ENCODE peak calls at places on chromosomes 6 and 20, in five cellular contexts. C, N, Y, J and R are unnamed samples.

GRCh38 chr6:112413805-112414204 is 66.7 kb downstream of the RFPL4B start:
- DNase-seq in C (no peak), N (no peak), Y (no peak), J (no peak), R (no peak)

GRCh38 chr6:135995160-135995898 is 143.8 kb downstream of the PDE7B start:
- DNase-seq in C (no peak), N (peak), Y (no peak), J (peak), R (no peak)

GRCh38 chr20:50248104-50248631 is 57.5 kb downstream of the CEBPB start:
- DNase-seq in C (no peak), N (peak), Y (no peak), J (peak), R (no peak)

GRCh38 chr6:80003841-80004198 is 629 bp upstream of the TTK start:
- DNase-seq in C (no peak), N (no peak), Y (no peak), J (no peak), R (peak)

GRCh38 chr6:28589234-28589951 is 63.7 kb downstream of the GPX5 start:
- DNase-seq in C (peak), N (peak), Y (peak), J (peak), R (peak)

GRCh38 chr20:2005831-2006426 is 12.1 kb upstream of the PDYN start:
- DNase-seq in C (peak), N (peak), Y (peak), J (peak), R (peak)

GRCh38 chr6:170186909-170187668 is 103.8 kb downstream of the DLL1 start:
- DNase-seq in C (no peak), N (no peak), Y (no peak), J (no peak), R (no peak)

GRCh38 chr6:10659697-10660348 is 34.6 kb downstream of the C6orf52 start:
- DNase-seq in C (no peak), N (no peak), Y (no peak), J (peak), R (no peak)

GRCh38 chr20:3172933-3173581 is at the start of gene LZTS3:
- DNase-seq in C (peak), N (peak), Y (peak), J (peak), R (peak)

GRCh38 chr6:56520218-56520617 is 122.5 kb downstream of the DST start:
- DNase-seq in C (no peak), N (no peak), Y (no peak), J (no peak), R (no peak)

GRCh38 chr6:163310096-163310972 is 104.2 kb upstream of the QKI start:
- DNase-seq in C (no peak), N (no peak), Y (no peak), J (no peak), R (no peak)

GRCh38 chr20:35013421-35014411 is 58.0 kb downstream of the MYH7B start:
- DNase-seq in C (no peak), N (no peak), Y (no peak), J (no peak), R (no peak)

GRCh38 chr20:44028868-44029847 is 114.5 kb downstream of the TOX2 start:
- DNase-seq in C (no peak), N (no peak), Y (no peak), J (no peak), R (peak)

GRCh38 chr20:50575869-50576720 is 65.9 kb downstream of the PTPN1 start:
- DNase-seq in C (peak), N (peak), Y (peak), J (peak), R (peak)

GRCh38 chr6:163406320-163406719 is 8.2 kb upstream of the QKI start:
- DNase-seq in C (no peak), N (no peak), Y (no peak), J (no peak), R (no peak)

GRCh38 chr6:163443985-163444553 is 29.6 kb downstream of the QKI start:
- DNase-seq in C (no peak), N (no peak), Y (no peak), J (no peak), R (no peak)

GRCh38 chr20:8515810-8516435 is 383.9 kb downstream of the PLCB1 start:
- DNase-seq in C (no peak), N (no peak), Y (no peak), J (no peak), R (no peak)

GRCh38 chr20:11845311-11845710 is 72.4 kb upstream of the BTBD3 start:
- DNase-seq in C (no peak), N (no peak), Y (no peak), J (no peak), R (no peak)

GRCh38 chr6:24719125-24719931 is at the start of gene C6orf62:
- DNase-seq in C (peak), N (no peak), Y (peak), J (peak), R (no peak)

GRCh38 chr6:2378891-2379652 is 133.7 kb upstream of the GMDS start:
- DNase-seq in C (no peak), N (peak), Y (no peak), J (peak), R (no peak)

GRCh38 chr6:163324326-163324927 is 90.1 kb upstream of the QKI start:
- DNase-seq in C (no peak), N (no peak), Y (no peak), J (no peak), R (no peak)

GRCh38 chr20:53276143-53276542 is 304.0 kb downstream of the TSHZ2 start:
- DNase-seq in C (no peak), N (no peak), Y (no peak), J (no peak), R (no peak)

GRCh38 chr20:34017610-34018009 is 23.9 kb downstream of the RALY start:
- DNase-seq in C (no peak), N (peak), Y (no peak), J (peak), R (no peak)

GRCh38 chr6:48834706-48835105 is 628.3 kb downstream of the MMUT start:
- DNase-seq in C (no peak), N (peak), Y (no peak), J (peak), R (no peak)

DNA sequence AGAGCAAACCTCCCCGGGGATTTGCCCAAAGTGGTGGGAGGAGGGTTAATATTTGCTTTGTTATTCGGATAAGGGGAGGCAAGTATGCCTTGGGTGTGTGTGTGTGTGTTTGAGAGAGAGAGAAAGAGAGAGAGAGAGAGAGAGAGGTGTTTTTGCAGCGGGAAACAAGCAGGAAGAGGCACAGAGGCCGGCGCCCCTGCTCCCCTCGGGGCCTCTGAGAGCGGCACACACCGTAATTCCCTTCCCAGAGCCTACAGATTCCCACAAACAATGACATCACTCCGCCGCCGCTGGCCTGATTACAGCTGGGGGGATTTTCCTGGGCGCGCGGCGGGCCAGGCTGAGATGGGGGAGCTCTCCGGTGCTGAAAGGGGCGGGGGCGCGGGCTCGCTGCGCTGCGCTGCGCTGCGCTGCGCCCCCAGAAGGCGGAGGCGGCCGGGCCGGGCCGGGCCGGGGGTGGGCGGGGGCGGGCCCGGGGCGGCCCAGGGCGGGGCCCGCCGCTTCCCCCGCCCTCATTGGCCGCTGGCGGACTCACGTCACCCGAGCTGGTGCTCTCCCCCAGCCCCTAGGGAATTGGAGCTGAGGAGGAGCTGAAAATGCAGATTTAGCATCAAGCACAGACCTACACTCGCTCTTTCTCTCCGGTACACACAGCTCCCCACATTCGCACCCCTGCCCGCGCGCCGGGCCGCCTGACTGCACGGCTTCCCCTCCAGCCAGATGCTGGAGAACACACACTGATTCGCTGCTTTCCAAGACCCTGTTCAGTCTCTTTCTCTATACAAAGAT is at the start of gene PCSK2:
- DNase-seq in C (no peak), N (peak), Y (no peak), J (peak), R (peak)
- H3K4me3 ChIP-seq in C (no peak), N (peak), Y (no peak), J (no peak), R (peak)

DNA sequence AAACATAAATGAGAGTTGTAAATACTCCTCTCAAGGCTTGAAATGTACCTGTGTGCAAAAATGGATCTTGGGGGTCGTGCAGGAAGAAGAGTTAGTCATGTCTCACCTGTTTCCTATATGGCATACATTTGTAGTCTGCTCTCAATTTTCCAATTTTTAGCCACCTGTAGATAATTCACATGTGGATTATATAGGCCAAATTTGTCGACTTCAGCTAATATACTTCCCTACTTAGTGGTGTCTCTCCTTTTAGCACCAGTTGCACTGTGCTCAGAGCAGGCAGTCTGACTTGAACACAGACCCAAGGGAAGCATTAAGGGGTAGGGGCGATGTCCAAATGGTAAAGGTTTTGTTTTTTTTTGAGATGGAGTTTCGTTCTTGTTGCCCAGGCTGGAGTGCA is 1.9 kb downstream of the RBM24 start:
- DNase-seq in C (no peak), N (no peak), Y (no peak), J (no peak), R (no peak)
- H3K4me3 ChIP-seq in C (no peak), N (no peak), Y (no peak), J (peak), R (no peak)

DNA sequence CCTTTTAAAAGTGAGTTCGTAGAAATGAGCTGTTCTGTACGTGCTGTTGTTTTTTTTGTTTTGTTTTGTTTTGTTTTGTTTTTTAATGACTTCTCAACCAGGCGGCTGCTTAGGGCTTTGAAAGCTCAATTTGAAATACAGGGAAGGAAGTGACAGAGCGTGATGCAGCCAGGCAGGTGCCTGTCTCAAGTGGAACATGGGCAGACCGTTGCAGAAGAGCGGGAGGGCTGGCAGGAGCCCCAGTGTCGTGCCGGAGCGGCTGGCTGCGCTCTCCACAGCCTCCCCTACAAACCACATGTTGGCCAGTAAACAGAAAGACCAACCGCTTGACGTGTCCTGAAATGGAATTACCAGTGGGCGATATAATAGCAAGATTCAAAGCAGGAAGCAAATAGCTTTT is 164.9 kb upstream of the RREB1 start:
- DNase-seq in C (no peak), N (peak), Y (no peak), J (no peak), R (no peak)
- H3K4me3 ChIP-seq in C (no peak), N (no peak), Y (no peak), J (no peak), R (no peak)

GRCh38 chr6:116876635-116877611 is at the start of gene RFX6:
- DNase-seq in C (no peak), N (no peak), Y (no peak), J (no peak), R (no peak)

GRCh38 chr6:116881236-116881635 is 4.2 kb downstream of the RFX6 start:
- DNase-seq in C (no peak), N (peak), Y (no peak), J (peak), R (no peak)

GRCh38 chr6:116877743-116878142 is 701 bp downstream of the RFX6 start:
- DNase-seq in C (no peak), N (no peak), Y (no peak), J (no peak), R (no peak)

GRCh38 chr6:116872771-116873170 is 4.3 kb upstream of the RFX6 start:
- DNase-seq in C (no peak), N (no peak), Y (no peak), J (no peak), R (no peak)

GRCh38 chr6:116876107-116876506 is 935 bp upstream of the RFX6 start:
- DNase-seq in C (no peak), N (no peak), Y (no peak), J (no peak), R (no peak)
- H3K4me3 ChIP-seq in C (no peak), N (no peak), Y (no peak), J (no peak), R (no peak)

GRCh38 chr6:113645986-113646385 is 211.2 kb upstream of the MARCKS start:
- DNase-seq in C (no peak), N (no peak), Y (no peak), J (peak), R (no peak)

GRCh38 chr6:113648698-113649097 is 208.4 kb upstream of the MARCKS start:
- DNase-seq in C (no peak), N (no peak), Y (no peak), J (no peak), R (no peak)

GRCh38 chr6:113645576-113645970 is 211.6 kb upstream of the MARCKS start:
- DNase-seq in C (no peak), N (peak), Y (no peak), J (peak), R (no peak)

GRCh38 chr6:113646701-113647100 is 210.4 kb upstream of the MARCKS start:
- DNase-seq in C (no peak), N (no peak), Y (no peak), J (no peak), R (no peak)

DNA sequence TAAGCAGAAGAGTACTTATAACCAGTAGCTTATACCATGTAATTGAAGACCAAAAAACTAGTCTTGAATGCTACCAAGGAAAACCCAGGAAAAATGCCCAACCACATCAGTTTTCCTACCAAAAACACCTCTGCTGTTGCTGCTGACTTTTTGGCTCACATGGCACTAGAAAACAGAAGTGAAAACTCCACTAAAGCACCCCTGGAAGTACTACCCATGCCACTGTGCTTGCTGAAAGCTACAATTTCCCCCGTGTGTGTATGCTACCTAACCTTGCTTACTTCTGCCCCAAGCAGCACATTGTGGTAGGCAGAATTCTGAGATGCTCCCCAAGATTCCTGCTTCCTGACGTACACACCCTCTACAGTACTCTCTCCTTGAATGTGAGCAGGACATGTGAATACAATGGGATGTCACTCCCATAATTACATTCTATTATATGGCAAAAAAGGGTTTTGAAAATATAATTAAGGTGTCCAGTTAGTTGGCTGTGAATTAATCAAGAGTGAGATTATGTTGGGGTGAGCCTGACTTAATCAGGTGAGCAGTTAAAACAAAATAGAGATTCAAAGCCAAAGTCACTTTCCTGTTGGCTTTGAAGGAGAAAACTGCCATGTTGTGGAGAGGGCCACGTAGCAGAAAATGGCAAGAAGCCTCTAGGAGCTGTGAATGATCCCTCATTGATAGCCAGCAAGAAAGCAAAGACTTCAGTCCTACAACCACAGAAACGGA is 209.8 kb upstream of the MARCKS start:
- DNase-seq in C (no peak), N (no peak), Y (no peak), J (no peak), R (no peak)
- H3K4me3 ChIP-seq in C (no peak), N (no peak), Y (no peak), J (no peak), R (no peak)

GRCh38 chr20:38418509-38419204 is 16.5 kb downstream of the SNHG17 start:
- DNase-seq in C (no peak), N (peak), Y (no peak), J (peak), R (no peak)

GRCh38 chr20:38420232-38421085 is 14.7 kb downstream of the SNHG17 start:
- DNase-seq in C (no peak), N (no peak), Y (no peak), J (no peak), R (no peak)

GRCh38 chr20:38412877-38413577 is 22.1 kb downstream of the SNHG17 start:
- DNase-seq in C (no peak), N (no peak), Y (no peak), J (no peak), R (no peak)

DNA sequence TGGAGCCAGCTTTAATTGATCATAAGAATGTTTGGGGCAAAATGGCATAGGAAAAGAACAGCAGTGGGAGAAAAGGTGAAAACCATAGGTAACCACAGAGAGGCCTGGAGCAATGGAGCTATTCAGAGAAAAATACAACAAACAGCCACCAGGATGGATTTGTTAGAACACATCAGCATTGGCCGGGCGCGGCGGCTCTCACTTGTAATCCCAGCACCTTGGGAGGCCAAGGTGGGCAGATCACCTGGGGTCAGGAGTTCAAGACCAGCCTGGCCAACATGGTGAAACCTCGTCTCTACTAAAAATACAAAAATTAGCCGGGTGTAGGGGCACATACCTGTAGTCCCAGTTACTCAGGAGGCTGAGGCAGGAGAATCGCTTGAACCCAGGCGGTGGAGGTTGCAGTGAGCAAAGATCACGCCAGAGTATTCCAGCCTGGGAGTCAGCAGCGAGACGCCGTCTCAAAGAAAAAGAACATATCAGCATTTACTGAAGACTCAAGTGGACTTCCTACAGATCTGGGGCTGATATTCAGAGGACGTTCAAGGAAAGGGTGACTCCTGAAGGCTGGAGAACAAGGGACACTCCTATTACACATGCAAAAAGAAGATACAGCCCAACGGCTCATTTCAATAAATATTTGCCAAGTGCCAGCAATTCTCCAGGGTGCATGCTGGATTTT is 20.2 kb downstream of the SNHG17 start:
- DNase-seq in C (no peak), N (no peak), Y (no peak), J (no peak), R (no peak)
- H3K4me3 ChIP-seq in C (no peak), N (no peak), Y (no peak), J (no peak), R (no peak)

DNA sequence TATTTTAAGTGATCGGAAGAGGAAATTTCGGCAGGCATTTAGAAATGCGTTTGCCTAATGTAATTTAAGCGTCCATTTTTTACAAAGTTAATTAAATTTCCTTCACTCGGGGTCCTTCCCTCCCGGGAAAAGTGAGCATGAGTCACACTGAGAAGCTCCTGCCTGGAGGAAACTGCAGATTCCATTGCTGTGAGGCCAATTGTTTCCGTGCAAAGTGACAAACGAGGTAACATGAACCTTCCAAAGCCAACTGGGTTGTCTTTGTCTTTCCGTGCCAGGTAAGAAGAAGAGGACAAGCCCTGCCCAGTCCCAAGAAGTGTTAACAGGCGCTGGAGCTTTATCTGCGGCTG is 61.2 kb upstream of the HDDC2 start:
- DNase-seq in C (no peak), N (no peak), Y (no peak), J (peak), R (no peak)
- H3K4me3 ChIP-seq in C (no peak), N (peak), Y (no peak), J (peak), R (no peak)